ENCODE peak calls at places on chromosomes 4 and X, in six cellular contexts. J is WTC11, D is kidney, U is suprapubic skin, Q is HFF-Myc, M is BE2C. X is an unnamed sample.

GRCh38 chr4:116546759-116547158 is 538.6 kb downstream of the TRAM1L1 start:
- DNase-seq in M (no peak), Q (no peak), U (no peak), D (no peak), J (no peak), X (no peak)

GRCh38 chr4:48093949-48094550 is 40.0 kb downstream of the TXK start:
- DNase-seq in D (no peak), Q (no peak), U (no peak), J (no peak), M (no peak), X (no peak)

GRCh38 chrX:9221714-9222113 is 187.8 kb upstream of the FAM9B start:
- DNase-seq in J (no peak), M (no peak), D (no peak), Q (no peak), U (no peak), X (no peak)

GRCh38 chr4:166422475-166422874 is 549.4 kb downstream of the TLL1 start:
- DNase-seq in J (no peak), D (no peak), U (no peak), Q (peak; percentile 12), M (no peak), X (no peak)

GRCh38 chr4:31674313-31674947 is 954.3 kb downstream of the PCDH7 start:
- DNase-seq in U (no peak), M (peak; percentile 12), J (peak; percentile 17), Q (no peak), D (no peak), X (no peak)

GRCh38 chr4:182015893-182016292 is 227.3 kb upstream of the TENM3 start:
- DNase-seq in Q (no peak), D (no peak), M (no peak), U (no peak), J (no peak), X (no peak)

GRCh38 chr4:6200011-6200921 is at the start of gene JAKMIP1:
- DNase-seq in M (peak; percentile 91), U (no peak), D (peak; percentile 87), Q (no peak), J (peak; percentile 93), X (no peak)

GRCh38 chr4:76235915-76236314 is 15.6 kb upstream of the FAM47E start:
- DNase-seq in J (no peak), D (no peak), M (no peak), Q (no peak), U (no peak), X (no peak)

GRCh38 chr4:132992686-132993085 is 156.4 kb upstream of the PCDH10 start:
- DNase-seq in J (no peak), D (no peak), M (no peak), Q (no peak), U (no peak), X (no peak)

GRCh38 chrX:9948406-9948805 is 18.8 kb upstream of the CLDN34 start:
- DNase-seq in J (no peak), M (no peak), D (no peak), U (no peak), Q (no peak), X (no peak)

GRCh38 chr4:169601016-169601771 is 11.2 kb downstream of the NEK1 start:
- DNase-seq in M (no peak), Q (no peak), D (no peak), J (no peak), U (no peak), X (no peak)

GRCh38 chr4:175560628-175561027 is 251.4 kb downstream of the GPM6A start:
- DNase-seq in Q (no peak), M (no peak), D (no peak), U (no peak), J (no peak), X (no peak)

GRCh38 chr4:89800527-89801103 is 36.3 kb downstream of the SNCA start:
- DNase-seq in M (no peak), D (no peak), Q (no peak), U (no peak), J (no peak), X (no peak)

GRCh38 chr4:159698336-159698735 is 595.5 kb downstream of the RAPGEF2 start:
- DNase-seq in J (no peak), Q (no peak), M (no peak), U (no peak), D (no peak), X (no peak)

GRCh38 chr4:7322166-7322991 is 112.4 kb downstream of the PSAPL1 start:
- DNase-seq in D (peak; percentile 77), J (no peak), Q (no peak), U (no peak), M (no peak), X (peak; percentile 78)

GRCh38 chr4:38819569-38819968 is 15.0 kb upstream of the TLR1 start:
- DNase-seq in U (no peak), J (no peak), M (no peak), D (no peak), Q (no peak), X (no peak)

GRCh38 chrX:116246261-116246660 is 75.7 kb downstream of the AGTR2 start:
- DNase-seq in J (no peak), U (no peak), D (no peak), Q (no peak), M (no peak), X (no peak)

GRCh38 chr4:186839122-186840037 is 115.7 kb upstream of the FAT1 start:
- DNase-seq in U (no peak), D (peak; percentile 59), Q (no peak), J (no peak), M (no peak), X (no peak)

GRCh38 chr4:67282749-67283148 is 262.6 kb downstream of the CENPC start:
- DNase-seq in D (peak; percentile 64), J (no peak), Q (no peak), U (no peak), M (no peak), X (peak; percentile 90)

GRCh38 chr4:21656832-21657231 is 291.7 kb downstream of the KCNIP4 start:
- DNase-seq in J (no peak), Q (peak; percentile 59), U (no peak), D (no peak), M (no peak), X (no peak)

DNA sequence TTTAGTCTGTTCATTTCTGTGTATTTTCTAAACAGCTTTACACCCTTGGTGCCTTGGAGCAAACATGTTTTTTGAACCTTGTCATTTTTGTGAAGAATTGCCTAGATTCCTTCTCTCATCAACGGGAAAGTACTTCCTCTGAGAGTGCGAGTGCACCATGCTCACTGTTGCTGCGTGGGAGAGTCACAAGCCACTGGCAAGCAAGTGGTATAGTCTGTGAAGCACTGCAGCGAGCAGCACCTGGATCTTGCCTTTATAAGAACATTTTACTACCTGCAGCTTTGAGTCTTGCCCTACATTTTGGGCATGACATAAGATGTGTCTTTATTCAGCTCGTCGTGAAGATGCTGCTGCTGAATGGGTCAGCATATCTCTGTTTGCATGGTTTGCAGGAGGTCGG is 44.9 kb downstream of the HADH start:
- DNase-seq in M (no peak), J (no peak), Q (no peak), D (no peak), U (no peak), X (no peak)
- TF ChIP-seq CTCF in M (no peak), J (no peak), Q (no peak), D (no peak), U (no peak), X (no peak)

DNA sequence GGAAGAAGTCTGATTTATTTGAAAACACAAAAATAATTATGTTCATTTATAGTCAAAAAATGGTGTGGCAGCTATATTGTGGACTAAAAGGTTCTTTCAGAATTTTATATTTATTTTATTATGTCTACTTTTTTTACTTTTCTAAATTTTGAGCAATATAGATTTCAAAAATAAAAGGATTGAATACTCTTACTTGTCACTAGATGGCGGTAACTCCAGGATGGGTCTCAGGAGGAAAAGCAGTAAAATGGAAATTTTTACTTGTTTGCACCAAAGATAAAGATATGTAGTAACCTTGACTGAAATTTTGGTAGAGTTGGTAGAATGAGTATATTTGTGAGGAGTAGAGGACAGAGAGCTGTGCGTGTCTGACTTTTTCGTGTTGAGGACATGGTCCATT is 14.5 kb upstream of the DACH2 start:
- DNase-seq in J (no peak), U (no peak), M (no peak), D (no peak), Q (no peak), X (no peak)
- TF ChIP-seq CTCF in J (no peak), U (peak; percentile 14), M (peak; percentile 51), D (peak; percentile 11), Q (peak; percentile 39), X (peak; percentile 87)

GRCh38 chrX:46792826-46793195 is 33.9 kb upstream of the SLC9A7 start:
- DNase-seq in M (no peak), D (no peak), U (no peak), Q (no peak), J (no peak), X (no peak)

GRCh38 chrX:46791927-46792825 is 33.3 kb upstream of the SLC9A7 start:
- DNase-seq in M (no peak), U (no peak), D (peak; percentile 73), Q (peak; percentile 67), J (peak; percentile 16), X (no peak)

GRCh38 chrX:46793386-46794143 is 34.6 kb upstream of the SLC9A7 start:
- DNase-seq in U (no peak), D (no peak), M (no peak), Q (no peak), J (no peak), X (no peak)

DNA sequence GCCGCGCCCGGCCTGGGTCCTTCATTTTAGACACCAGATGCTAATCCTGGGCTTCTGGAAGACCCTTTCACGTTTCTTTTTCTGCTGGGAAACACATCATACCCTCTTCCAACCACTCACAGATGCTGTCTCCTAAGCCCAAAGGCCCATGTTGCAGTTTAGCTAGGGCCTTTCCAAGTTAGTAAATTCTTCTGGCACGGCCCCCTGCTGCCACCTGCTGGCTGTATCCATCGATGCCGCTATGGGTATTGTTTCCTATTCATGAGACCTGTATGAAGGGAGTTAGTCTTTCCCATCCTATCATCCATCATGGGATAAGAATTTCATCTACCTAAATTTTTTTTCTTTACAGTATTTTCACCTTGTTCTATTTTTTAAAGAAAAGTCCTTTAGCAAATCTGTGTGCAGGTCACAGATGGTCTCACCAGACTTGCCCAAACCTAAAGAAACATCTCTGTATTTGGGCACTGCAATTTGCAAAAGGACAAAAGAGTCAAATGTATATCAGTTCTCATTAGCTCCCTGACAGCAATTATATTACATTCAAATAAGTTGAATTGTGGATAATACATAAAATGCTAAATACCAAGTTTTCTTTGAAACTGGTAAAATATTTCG is 37.8 kb upstream of the SLC9A7 start:
- DNase-seq in D (peak; percentile 77), Q (peak; percentile 22), M (peak; percentile 68), U (peak; percentile 78), J (peak; percentile 77), X (no peak)
- TF ChIP-seq CTCF in D (peak; percentile 64), Q (peak; percentile 75), M (peak; percentile 80), U (peak; percentile 60), J (peak; percentile 41), X (peak; percentile 82)

DNA sequence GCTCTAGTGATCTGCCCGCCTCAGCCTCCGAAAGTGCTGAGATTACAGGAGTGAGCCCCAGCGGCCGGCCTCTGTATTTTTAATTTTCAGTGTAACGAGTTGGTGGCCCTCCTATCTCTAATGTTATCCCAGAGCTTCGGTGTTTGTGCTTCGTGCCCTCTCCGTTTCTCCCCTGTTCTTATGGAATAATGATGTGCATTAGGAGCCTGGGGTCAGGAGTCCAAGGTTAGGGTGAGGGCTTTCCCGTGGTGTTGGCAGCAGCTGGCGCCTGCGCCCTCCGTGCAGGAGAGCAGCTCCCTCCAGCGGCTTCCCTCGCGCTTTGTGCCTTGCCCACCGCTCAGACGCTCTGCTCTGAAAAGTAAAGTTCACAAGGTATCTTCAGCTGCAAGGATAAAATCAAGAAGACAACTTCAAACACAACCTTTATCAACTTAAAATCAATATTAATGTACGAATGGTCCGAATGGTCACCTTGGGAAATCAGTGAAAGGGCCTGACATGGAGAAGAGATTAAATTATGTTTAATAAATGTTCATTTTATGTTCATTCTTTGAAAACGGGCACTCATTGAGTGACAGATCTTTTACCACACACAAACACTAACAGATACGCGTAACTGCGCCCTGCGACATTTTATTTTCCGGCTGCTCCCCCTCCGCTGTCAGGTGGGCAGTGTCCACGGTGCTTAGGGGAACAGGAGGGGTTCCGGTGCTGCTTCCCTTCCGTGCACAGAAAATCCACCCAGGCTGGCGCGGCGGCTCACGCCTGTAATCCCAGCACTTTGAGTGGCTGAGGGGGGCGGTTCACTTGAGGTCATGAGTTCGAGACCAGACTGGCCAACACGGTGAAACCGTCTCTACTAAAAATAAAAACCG is 62.4 kb downstream of the TRAPPC11 start:
- DNase-seq in M (peak; percentile 62), D (peak; percentile 85), J (peak; percentile 41), U (no peak), Q (peak; percentile 7), X (no peak)
- TF ChIP-seq CTCF in M (peak; percentile 59), D (peak; percentile 36), J (no peak), U (no peak), Q (peak; percentile 56), X (peak; percentile 22)